ENCODE peak calls at places on chromosomes 16 and 17, in four cellular contexts. D, C, Y and K are unnamed samples.

GRCh38 chr16:23428351-23428750 is 24.6 kb downstream of the COG7 start:
- DNase-seq in D (no peak), C (no peak), Y (no peak), K (no peak)

GRCh38 chr16:58265480-58266052 is 29.3 kb downstream of the PRSS54 start:
- DNase-seq in D (no peak), C (peak), Y (no peak), K (no peak)

GRCh38 chr17:17305282-17305801 is 2.2 kb downstream of the NT5M start:
- DNase-seq in D (peak), C (peak), Y (peak), K (no peak)

GRCh38 chr16:29841631-29842030 is 21.4 kb downstream of the MVP start:
- DNase-seq in D (no peak), C (no peak), Y (no peak), K (no peak)

GRCh38 chr16:69306031-69306430 is 5.1 kb upstream of the VPS4A start:
- DNase-seq in D (no peak), C (no peak), Y (no peak), K (no peak)

GRCh38 chr17:17515921-17516295 is 19.7 kb upstream of the RASD1 start:
- DNase-seq in D (no peak), C (no peak), Y (no peak), K (no peak)

GRCh38 chr16:11330526-11331237 is 14.6 kb upstream of the RMI2 start:
- DNase-seq in D (no peak), C (no peak), Y (peak), K (no peak)

GRCh38 chr17:1783271-1783670 is 21.4 kb downstream of the SERPINF1 start:
- DNase-seq in D (no peak), C (no peak), Y (no peak), K (no peak)

GRCh38 chr16:13791095-13791494 is 128.9 kb upstream of the ERCC4 start:
- DNase-seq in D (no peak), C (no peak), Y (no peak), K (no peak)

GRCh38 chr17:48310748-48311213 is 119.2 kb downstream of the SKAP1 start:
- DNase-seq in D (no peak), C (peak), Y (no peak), K (peak)
- TF ChIP-seq TARDBP in D (no peak), C (no peak), Y (no peak), K (no peak)

GRCh38 chr17:57277923-57278604 is 21.7 kb downstream of the MSI2 start:
- DNase-seq in D (no peak), C (no peak), Y (no peak), K (no peak)

GRCh38 chr17:57276621-57277020 is 20.3 kb downstream of the MSI2 start:
- DNase-seq in D (no peak), C (no peak), Y (no peak), K (no peak)

GRCh38 chr17:57279432-57279831 is 23.1 kb downstream of the MSI2 start:
- DNase-seq in D (no peak), C (no peak), Y (no peak), K (no peak)

GRCh38 chr17:57281887-57282653 is 25.7 kb downstream of the MSI2 start:
- DNase-seq in D (no peak), C (peak), Y (no peak), K (no peak)

DNA sequence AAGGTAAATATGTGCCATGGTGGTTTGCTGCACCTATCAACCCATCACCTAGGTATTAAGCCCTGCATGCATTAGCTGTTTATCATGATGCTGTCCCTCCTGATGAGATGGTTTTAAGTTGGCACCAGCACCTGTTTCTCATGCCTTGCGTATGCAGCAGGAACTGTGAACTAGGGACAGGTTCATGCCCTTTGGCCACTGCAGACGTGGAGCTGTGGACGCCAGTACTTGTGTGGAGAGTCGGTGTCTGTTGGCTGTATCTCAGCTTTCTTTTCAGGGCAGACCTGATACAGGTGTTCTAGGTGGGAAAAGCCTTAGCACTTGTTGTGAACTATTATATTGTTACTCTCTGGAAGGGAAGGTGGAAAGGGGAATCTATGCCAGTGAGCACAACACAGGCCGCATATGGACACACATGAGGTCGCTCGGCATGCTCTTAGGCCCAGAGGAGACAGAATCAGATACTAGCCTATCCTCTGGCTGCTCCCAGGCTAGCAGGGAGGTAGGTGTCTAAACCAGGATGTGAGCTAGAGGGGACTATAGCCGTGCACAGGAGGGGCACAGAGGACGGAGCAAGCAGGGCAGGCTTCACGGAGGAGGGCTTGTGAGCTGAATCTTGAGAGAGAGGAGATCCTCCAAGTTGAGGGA is 22.5 kb downstream of the MSI2 start:
- DNase-seq in D (no peak), C (no peak), Y (no peak), K (no peak)
- TF ChIP-seq FOXK2 in D (no peak), C (no peak), Y (no peak), K (no peak)

GRCh38 chr16:578870-579405 is 9.2 kb downstream of the PIGQ start:
- DNase-seq in D (no peak), C (peak), Y (peak), K (peak)
- TF ChIP-seq TARDBP in D (no peak), C (peak), Y (peak), K (no peak)

GRCh38 chr17:81508639-81509047 is 4.0 kb downstream of the ACTG1 start:
- DNase-seq in D (no peak), C (no peak), Y (peak), K (no peak)

GRCh38 chr17:81510798-81511549 is 1.6 kb downstream of the ACTG1 start:
- DNase-seq in D (no peak), C (no peak), Y (no peak), K (no peak)

GRCh38 chr17:81510524-81510797 is 2.1 kb downstream of the ACTG1 start:
- DNase-seq in D (no peak), C (no peak), Y (no peak), K (no peak)

GRCh38 chr17:81509687-81510523 is 2.7 kb downstream of the ACTG1 start:
- DNase-seq in D (no peak), C (no peak), Y (no peak), K (no peak)

GRCh38 chr17:81509048-81509686 is 3.4 kb downstream of the ACTG1 start:
- DNase-seq in D (no peak), C (no peak), Y (peak), K (no peak)
- TF ChIP-seq FOXK2 in D (no peak), C (no peak), Y (no peak), K (no peak)

DNA sequence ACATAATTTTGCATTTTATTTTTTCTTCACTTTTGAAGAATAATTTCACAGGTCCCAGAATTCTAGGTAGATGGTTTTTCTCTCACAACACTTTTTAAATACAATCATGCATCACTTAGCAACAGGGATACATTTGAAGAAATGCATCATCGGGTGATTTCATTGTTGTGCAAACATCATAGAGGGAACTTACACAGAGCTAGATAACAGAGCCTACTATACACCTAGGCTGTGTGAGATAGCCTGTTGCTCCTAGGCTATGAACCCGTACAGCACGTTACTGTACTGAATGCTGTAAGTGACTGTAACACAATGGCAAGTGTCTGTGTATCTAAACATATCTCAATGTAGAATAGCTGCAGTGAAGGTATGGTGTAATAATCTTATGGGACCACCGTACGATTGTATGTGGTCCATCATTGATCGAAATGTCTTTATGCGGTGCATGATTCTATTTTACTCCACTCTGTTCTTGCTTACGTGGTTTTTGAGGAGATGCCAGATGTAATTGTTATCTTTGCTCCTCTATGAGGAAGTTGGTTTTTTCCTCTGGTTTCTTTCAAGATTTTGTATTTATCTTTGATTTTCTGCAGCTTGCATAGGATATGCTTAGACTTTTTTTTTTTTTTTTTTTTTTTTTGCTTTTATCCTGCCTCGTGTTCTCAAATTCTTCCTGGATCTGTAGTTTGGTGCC is 35.5 kb upstream of the TMEM92 start:
- DNase-seq in D (no peak), C (no peak), Y (peak), K (no peak)
- TF ChIP-seq TARDBP in D (no peak), C (no peak), Y (no peak), K (no peak)

GRCh38 chr17:49495842-49496182 is 719 bp downstream of the NGFR start:
- DNase-seq in D (no peak), C (no peak), Y (no peak), K (no peak)

GRCh38 chr17:49496866-49497146 is 1.7 kb downstream of the NGFR start:
- DNase-seq in D (no peak), C (no peak), Y (no peak), K (no peak)

GRCh38 chr17:49498037-49498615 is 3.0 kb downstream of the NGFR start:
- DNase-seq in D (no peak), C (no peak), Y (no peak), K (no peak)

GRCh38 chr17:49496183-49496865 is 1.2 kb downstream of the NGFR start:
- DNase-seq in D (no peak), C (peak), Y (no peak), K (peak)

DNA sequence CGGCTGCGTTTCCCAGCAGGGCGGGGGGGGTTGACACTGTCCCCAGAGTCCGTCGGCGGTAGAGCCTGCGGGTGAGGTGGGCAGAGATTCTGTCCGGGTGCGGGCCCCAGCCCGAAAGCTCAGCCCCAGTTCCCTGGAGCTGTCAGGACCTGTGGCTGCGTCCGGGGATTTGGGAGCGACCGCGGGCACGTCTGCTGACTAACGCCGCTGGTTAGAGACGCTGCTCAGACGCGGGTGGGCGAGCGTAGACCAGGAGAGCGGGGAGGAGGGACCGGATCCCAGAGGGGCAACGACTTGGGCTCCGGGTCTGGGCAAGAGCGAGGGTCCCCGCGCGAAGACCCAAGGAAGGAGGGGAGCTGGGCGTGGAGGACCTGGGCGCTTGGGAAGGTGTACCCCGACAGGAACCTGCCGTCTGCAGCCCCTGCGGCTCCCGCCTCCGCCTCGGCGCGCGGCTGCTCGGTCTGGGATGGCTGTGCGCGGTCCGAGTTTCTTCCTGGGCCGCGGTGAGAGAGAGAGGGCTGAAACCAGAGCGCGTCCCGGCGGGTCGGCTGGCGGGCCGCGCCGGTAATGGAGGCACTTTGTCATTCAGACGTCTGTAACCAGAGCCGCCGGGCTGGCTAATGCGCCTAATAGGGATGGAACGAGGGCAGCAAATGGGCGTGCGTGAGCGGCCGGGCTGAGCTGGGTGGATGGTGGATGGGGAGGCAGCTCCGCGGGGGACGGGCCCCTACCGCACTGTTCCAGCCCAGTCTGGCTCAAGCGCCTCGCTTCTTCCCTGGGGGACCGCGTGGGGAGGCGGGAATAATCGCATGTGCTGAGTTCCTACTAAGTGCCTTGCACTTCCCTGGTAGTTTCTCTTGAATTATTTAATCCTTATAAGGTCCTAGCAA is 2.3 kb downstream of the NGFR start:
- DNase-seq in D (no peak), C (no peak), Y (no peak), K (peak)
- TF ChIP-seq FOXK2 in D (no peak), C (no peak), Y (no peak), K (no peak)

GRCh38 chr17:37791434-37791833 is 46.6 kb upstream of the HNF1B start:
- DNase-seq in D (no peak), C (peak), Y (peak), K (peak)
- TF ChIP-seq TARDBP in D (no peak), C (no peak), Y (no peak), K (no peak)